ENCODE peak calls at places on chromosomes 12 and 14, in four cellular contexts. One of them, this sample, is unnamed.

GRCh38 chr14:92441751-92442477 is 71.7 kb upstream of the RIN3 start:
- DNase-seq in foreskin fibroblast: no peak
- DNase-seq in uterus: no peak
- DNase-seq in astrocyte of the cerebellum: no peak
- DNase-seq in this sample: no peak

GRCh38 chr14:69260246-69260978 is 454 bp downstream of the GALNT16 start:
- DNase-seq in foreskin fibroblast: no peak
- DNase-seq in uterus: no peak
- DNase-seq in astrocyte of the cerebellum: no peak
- DNase-seq in this sample: no peak

GRCh38 chr14:100391777-100392176 is 68.6 kb downstream of the SLC25A47 start:
- DNase-seq in foreskin fibroblast: peak
- DNase-seq in uterus: no peak
- DNase-seq in astrocyte of the cerebellum: no peak
- DNase-seq in this sample: peak

GRCh38 chr14:36662543-36663403 is 1.1 kb downstream of the PAX9 start:
- DNase-seq in foreskin fibroblast: peak
- DNase-seq in uterus: no peak
- DNase-seq in astrocyte of the cerebellum: no peak
- DNase-seq in this sample: peak

GRCh38 chr14:44463386-44464004 is 43.6 kb downstream of the FSCB start:
- DNase-seq in foreskin fibroblast: no peak
- DNase-seq in uterus: no peak
- DNase-seq in astrocyte of the cerebellum: no peak
- DNase-seq in this sample: no peak

GRCh38 chr12:113237748-113238147 is 16.5 kb downstream of the TPCN1 start:
- DNase-seq in foreskin fibroblast: no peak
- DNase-seq in uterus: no peak
- DNase-seq in astrocyte of the cerebellum: no peak
- DNase-seq in this sample: no peak

GRCh38 chr14:90522585-90523191 is 125.9 kb downstream of the CALM1 start:
- DNase-seq in foreskin fibroblast: no peak
- DNase-seq in uterus: peak
- DNase-seq in astrocyte of the cerebellum: peak
- DNase-seq in this sample: no peak

GRCh38 chr14:104394606-104394910 is 185.0 kb upstream of the C14orf180 start:
- DNase-seq in foreskin fibroblast: no peak
- DNase-seq in uterus: no peak
- DNase-seq in astrocyte of the cerebellum: no peak
- DNase-seq in this sample: no peak

GRCh38 chr12:120938496-120938895 is 34.3 kb upstream of the SPPL3 start:
- DNase-seq in foreskin fibroblast: no peak
- DNase-seq in uterus: no peak
- DNase-seq in astrocyte of the cerebellum: no peak
- DNase-seq in this sample: no peak

GRCh38 chr14:57533214-57533613 is 39.6 kb upstream of the CCDC198 start:
- DNase-seq in foreskin fibroblast: peak
- DNase-seq in uterus: no peak
- DNase-seq in astrocyte of the cerebellum: peak
- DNase-seq in this sample: no peak

GRCh38 chr12:13976028-13976584 is 5.3 kb downstream of the GRIN2B start:
- DNase-seq in foreskin fibroblast: no peak
- DNase-seq in uterus: no peak
- DNase-seq in astrocyte of the cerebellum: no peak
- DNase-seq in this sample: no peak

GRCh38 chr14:103855734-103856095 is 8.3 kb upstream of the PPP1R13B start:
- DNase-seq in foreskin fibroblast: no peak
- DNase-seq in uterus: no peak
- DNase-seq in astrocyte of the cerebellum: no peak
- DNase-seq in this sample: no peak

GRCh38 chr14:103395245-103395644 is 10.0 kb downstream of the MARK3 start:
- DNase-seq in foreskin fibroblast: peak
- DNase-seq in uterus: no peak
- DNase-seq in astrocyte of the cerebellum: no peak
- DNase-seq in this sample: peak

GRCh38 chr12:132619301-132620112 is 931 bp downstream of the P2RX2 start:
- DNase-seq in foreskin fibroblast: no peak
- DNase-seq in uterus: no peak
- DNase-seq in astrocyte of the cerebellum: no peak
- DNase-seq in this sample: no peak

GRCh38 chr12:65123435-65124063 is 2.4 kb upstream of the WIF1 start:
- DNase-seq in foreskin fibroblast: peak
- DNase-seq in uterus: no peak
- DNase-seq in astrocyte of the cerebellum: peak
- DNase-seq in this sample: peak

GRCh38 chr12:106632797-106633450 is 50.1 kb downstream of the RFX4 start:
- DNase-seq in foreskin fibroblast: no peak
- DNase-seq in uterus: no peak
- DNase-seq in astrocyte of the cerebellum: no peak
- DNase-seq in this sample: no peak

GRCh38 chr12:70659077-70659606 is 21.9 kb upstream of the PTPRB start:
- DNase-seq in foreskin fibroblast: no peak
- DNase-seq in uterus: no peak
- DNase-seq in astrocyte of the cerebellum: no peak
- DNase-seq in this sample: no peak

GRCh38 chr12:84738481-84738972 is 174.1 kb downstream of the SLC6A15 start:
- DNase-seq in foreskin fibroblast: peak
- DNase-seq in uterus: no peak
- DNase-seq in astrocyte of the cerebellum: no peak
- DNase-seq in this sample: peak

GRCh38 chr14:68236525-68236924 is 416.9 kb downstream of the RAD51B start:
- DNase-seq in foreskin fibroblast: no peak
- DNase-seq in uterus: no peak
- DNase-seq in astrocyte of the cerebellum: no peak
- DNase-seq in this sample: no peak

GRCh38 chr12:10719482-10719881 is 3.6 kb downstream of the YBX3 start:
- DNase-seq in foreskin fibroblast: no peak
- DNase-seq in uterus: no peak
- DNase-seq in astrocyte of the cerebellum: no peak
- DNase-seq in this sample: no peak

DNA sequence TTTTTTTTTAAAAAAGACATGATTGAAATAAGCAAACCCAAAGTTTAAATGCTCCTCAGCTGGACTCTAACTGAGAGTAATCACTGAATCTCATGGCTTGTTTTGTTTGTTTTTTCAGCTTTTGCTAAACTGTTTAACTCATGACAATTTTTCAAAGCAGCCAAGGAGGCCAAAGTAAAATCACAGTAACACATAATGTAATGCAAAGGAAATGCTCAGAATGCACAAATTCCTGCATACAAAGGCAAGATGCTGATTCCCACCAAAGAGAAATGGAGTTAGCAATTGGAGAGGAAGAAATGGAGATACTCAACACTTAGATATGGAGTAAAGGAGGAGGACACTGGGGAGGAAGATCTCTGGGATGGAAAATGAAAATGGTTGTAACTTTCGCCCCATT is 126.2 kb upstream of the SOX5 start:
- DNase-seq in foreskin fibroblast: no peak
- DNase-seq in uterus: no peak
- DNase-seq in astrocyte of the cerebellum: no peak
- DNase-seq in this sample: no peak
- TF ChIP-seq CTCF in foreskin fibroblast: no peak
- TF ChIP-seq CTCF in uterus: no peak
- TF ChIP-seq CTCF in astrocyte of the cerebellum: no peak
- TF ChIP-seq CTCF in this sample: no peak

DNA sequence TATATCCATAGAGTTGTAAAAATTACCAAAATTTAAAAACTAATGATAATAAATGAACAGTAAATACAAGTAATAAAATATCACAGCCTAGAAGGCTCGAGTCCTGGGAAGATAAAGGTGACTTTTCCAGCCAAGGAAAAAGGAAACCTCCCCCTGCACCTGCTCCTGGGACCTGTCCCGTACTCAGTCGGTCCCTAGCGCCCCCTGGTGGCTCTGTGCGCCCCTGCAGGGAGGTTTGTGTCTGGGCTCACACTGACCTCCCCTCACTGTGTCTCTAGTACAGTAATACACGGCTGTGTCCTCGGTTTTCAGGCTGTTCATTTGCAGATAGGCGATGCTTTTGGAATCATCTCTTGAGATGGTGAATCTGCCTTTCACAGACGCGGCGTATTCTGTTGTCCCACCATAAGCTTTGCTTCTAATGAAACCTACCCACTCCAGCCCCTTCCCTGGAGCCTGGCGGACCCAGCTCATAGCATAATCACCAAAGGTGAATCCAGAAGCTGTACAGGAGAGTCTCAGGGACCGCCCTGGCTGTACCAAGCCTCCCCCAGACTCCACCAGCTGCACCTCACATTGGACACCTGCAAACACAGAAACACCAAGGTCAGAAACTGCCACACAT is 1030.4 kb downstream of the TMEM121 start:
- DNase-seq in foreskin fibroblast: no peak
- DNase-seq in uterus: no peak
- DNase-seq in astrocyte of the cerebellum: no peak
- DNase-seq in this sample: no peak
- TF ChIP-seq CTCF in foreskin fibroblast: no peak
- TF ChIP-seq CTCF in uterus: no peak
- TF ChIP-seq CTCF in astrocyte of the cerebellum: no peak
- TF ChIP-seq CTCF in this sample: peak

DNA sequence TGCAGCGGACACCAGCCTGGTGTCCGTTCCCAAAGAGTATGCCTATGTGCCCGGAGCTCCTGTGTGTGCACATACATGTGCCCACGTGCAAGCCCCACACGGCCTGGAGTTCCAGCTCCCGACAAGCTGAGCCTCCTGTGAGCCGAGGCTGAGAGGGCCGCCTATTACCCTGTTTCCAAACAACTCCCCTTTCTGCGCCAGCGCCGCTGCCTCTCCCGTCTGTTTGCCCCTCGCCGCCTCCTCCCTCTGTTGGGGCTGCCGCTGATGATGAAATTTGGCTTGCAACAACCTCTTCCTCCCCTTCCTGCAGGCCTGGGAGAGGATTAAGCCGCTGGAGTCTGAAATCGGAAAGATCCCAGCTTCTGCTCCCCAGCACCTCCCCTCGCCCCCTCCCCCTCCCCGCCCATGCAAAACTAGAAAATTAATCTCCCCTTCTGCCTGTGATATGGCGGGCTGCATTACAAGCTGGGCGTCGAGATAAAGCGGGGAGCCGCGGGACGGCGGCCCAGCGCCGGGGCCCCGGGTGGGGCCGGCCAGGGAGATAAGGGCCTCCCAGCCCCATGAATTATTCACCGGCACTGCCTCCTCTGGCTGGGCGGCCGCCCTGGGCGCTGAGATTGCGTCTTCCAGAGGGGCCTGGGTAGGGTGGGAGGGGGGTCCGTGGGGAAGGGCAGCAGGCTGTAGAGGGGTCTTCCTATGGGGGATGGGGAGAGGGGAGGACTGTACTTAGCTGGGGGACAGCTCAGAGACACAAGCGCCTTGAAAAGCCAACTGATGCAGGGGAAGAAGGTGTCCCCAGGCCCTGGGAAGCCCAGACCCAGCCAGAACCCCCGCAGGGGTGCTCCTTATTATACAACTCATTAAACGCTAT is 6.8 kb upstream of the ASIC1 start:
- DNase-seq in foreskin fibroblast: peak
- DNase-seq in uterus: peak
- DNase-seq in astrocyte of the cerebellum: no peak
- DNase-seq in this sample: no peak
- TF ChIP-seq CTCF in foreskin fibroblast: no peak
- TF ChIP-seq CTCF in uterus: peak
- TF ChIP-seq CTCF in astrocyte of the cerebellum: no peak
- TF ChIP-seq CTCF in this sample: no peak

GRCh38 chr12:111274820-111275219 is 94.1 kb downstream of the PHETA1 start:
- DNase-seq in foreskin fibroblast: peak
- DNase-seq in uterus: no peak
- DNase-seq in astrocyte of the cerebellum: no peak
- DNase-seq in this sample: no peak
- TF ChIP-seq CTCF in foreskin fibroblast: peak
- TF ChIP-seq CTCF in uterus: no peak
- TF ChIP-seq CTCF in astrocyte of the cerebellum: peak
- TF ChIP-seq CTCF in this sample: peak

GRCh38 chr12:66409195-66409871 is 107.0 kb downstream of the HELB start:
- DNase-seq in foreskin fibroblast: peak
- DNase-seq in uterus: no peak
- DNase-seq in astrocyte of the cerebellum: peak
- DNase-seq in this sample: peak
- TF ChIP-seq CTCF in foreskin fibroblast: peak
- TF ChIP-seq CTCF in uterus: peak
- TF ChIP-seq CTCF in astrocyte of the cerebellum: peak
- TF ChIP-seq CTCF in this sample: peak

DNA sequence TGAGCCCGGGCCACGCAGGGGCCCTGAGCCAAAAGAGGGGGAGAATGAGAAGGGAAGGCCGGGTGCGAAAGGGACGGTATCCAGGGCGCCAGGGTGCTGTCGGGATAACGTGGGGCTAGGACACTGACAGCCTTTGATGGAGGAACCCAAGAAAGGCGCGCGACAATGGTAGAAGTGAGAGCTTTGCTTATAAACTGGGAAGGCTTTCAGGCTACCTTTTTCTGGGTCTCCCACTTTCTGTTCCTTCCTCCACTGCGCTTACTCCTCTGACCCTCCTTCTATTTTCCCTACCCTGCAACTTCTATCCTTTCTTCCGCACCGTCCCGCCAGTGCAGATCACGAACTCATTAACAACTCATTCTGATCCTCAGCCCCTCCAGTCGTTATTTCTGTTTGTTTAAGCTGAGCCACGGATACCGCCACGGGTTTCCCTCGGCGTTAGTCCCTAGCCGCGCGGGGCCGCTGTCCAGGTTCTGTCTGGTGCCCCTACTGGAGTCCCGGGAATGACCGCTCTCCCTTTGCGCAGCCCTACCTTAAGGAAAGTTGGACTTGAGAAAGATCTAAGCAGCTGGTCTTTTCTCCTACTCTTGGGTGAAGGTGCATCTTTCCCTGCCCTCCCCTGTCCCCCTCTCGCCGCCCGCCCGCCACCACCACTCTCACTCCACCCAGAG is 3.0 kb downstream of the SSTR1 start:
- DNase-seq in foreskin fibroblast: peak
- DNase-seq in uterus: no peak
- DNase-seq in astrocyte of the cerebellum: no peak
- DNase-seq in this sample: peak
- TF ChIP-seq CTCF in foreskin fibroblast: peak
- TF ChIP-seq CTCF in uterus: no peak
- TF ChIP-seq CTCF in astrocyte of the cerebellum: peak
- TF ChIP-seq CTCF in this sample: peak

GRCh38 chr12:57250541-57250940 is 446 bp downstream of the STAC3 start:
- DNase-seq in foreskin fibroblast: no peak
- DNase-seq in uterus: no peak
- DNase-seq in astrocyte of the cerebellum: no peak
- DNase-seq in this sample: no peak
- TF ChIP-seq CTCF in foreskin fibroblast: no peak
- TF ChIP-seq CTCF in uterus: no peak
- TF ChIP-seq CTCF in astrocyte of the cerebellum: no peak
- TF ChIP-seq CTCF in this sample: no peak

DNA sequence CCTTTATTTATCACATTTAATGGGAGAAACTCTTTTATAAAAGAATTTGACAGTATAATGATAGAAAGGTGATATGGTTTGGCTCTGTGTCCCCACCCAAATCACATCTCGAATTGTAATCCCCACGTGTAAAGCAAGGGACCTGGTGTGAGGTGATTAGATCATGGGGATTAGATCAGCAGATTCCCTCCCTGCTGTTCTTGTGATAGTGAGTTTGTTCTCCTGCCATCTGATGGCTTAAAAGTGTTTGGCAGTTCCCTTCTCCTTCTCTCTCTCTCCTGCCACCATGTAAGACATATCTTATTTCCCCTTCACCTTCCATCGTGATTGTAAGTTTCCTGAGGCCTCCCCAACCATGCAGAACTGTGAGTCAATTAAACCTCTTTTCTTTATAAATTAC is 1110.3 kb downstream of the FLRT2 start:
- DNase-seq in foreskin fibroblast: no peak
- DNase-seq in uterus: no peak
- DNase-seq in astrocyte of the cerebellum: no peak
- DNase-seq in this sample: no peak
- TF ChIP-seq CTCF in foreskin fibroblast: no peak
- TF ChIP-seq CTCF in uterus: no peak
- TF ChIP-seq CTCF in astrocyte of the cerebellum: no peak
- TF ChIP-seq CTCF in this sample: no peak

This sample was measured in HFFc6.